ENCODE peak calls at places on chromosomes 1 and 21, in five cellular contexts. B, X, P, Y and U are unnamed samples.

GRCh38 chr1:209405183-209405823 is 178.2 kb upstream of the CAMK1G start:
- DNase-seq in Y (no peak), X (no peak), P (no peak), B (no peak), U (no peak)

GRCh38 chr1:86069757-86070145 is 86.8 kb downstream of the COL24A1 start:
- DNase-seq in B (no peak), X (no peak), P (no peak), Y (no peak), U (no peak)

GRCh38 chr1:93178418-93178817 is 1.8 kb downstream of the TMED5 start:
- DNase-seq in B (no peak), X (no peak), P (no peak), Y (no peak), U (no peak)

GRCh38 chr1:160768295-160768657 is 27.7 kb upstream of the LY9 start:
- DNase-seq in P (peak; percentile 58), X (no peak), Y (peak; percentile 36), B (no peak), U (no peak)

GRCh38 chr1:159958721-159959380 is 4.8 kb upstream of the SLAMF9 start:
- DNase-seq in X (peak; percentile 31), Y (no peak), B (no peak), P (no peak), U (no peak)

GRCh38 chr1:217590598-217590997 is 40.3 kb downstream of the GPATCH2 start:
- DNase-seq in B (no peak), P (no peak), Y (no peak), X (no peak), U (no peak)

GRCh38 chr1:233656032-233656620 is 42.2 kb downstream of the KCNK1 start:
- DNase-seq in P (no peak), B (no peak), X (no peak), Y (no peak), U (no peak)

GRCh38 chr1:24177161-24177560 is 9.9 kb downstream of the IFNLR1 start:
- DNase-seq in X (no peak), Y (no peak), P (no peak), B (no peak), U (no peak)

GRCh38 chr1:178947688-178948003 is 76.8 kb upstream of the ANGPTL1 start:
- DNase-seq in B (no peak), X (no peak), Y (no peak), P (no peak), U (no peak)

GRCh38 chr21:41616063-41616591 is 108.2 kb upstream of the TMPRSS2 start:
- DNase-seq in Y (peak; percentile 76), P (no peak), B (no peak), X (no peak), U (peak; percentile 38)

GRCh38 chr1:248841702-248842395 is 3.8 kb downstream of the ZNF672 start:
- DNase-seq in B (no peak), P (no peak), X (peak; percentile 82), Y (peak; percentile 63), U (no peak)

GRCh38 chr1:89993541-89993940 is 1.4 kb upstream of the ZNF326 start:
- DNase-seq in X (no peak), B (peak; percentile 10), Y (no peak), P (no peak), U (no peak)

GRCh38 chr1:209861242-209861641 is 33.5 kb downstream of the UTP25 start:
- DNase-seq in B (no peak), Y (no peak), P (no peak), X (no peak), U (no peak)

GRCh38 chr1:157878059-157878458 is 36.5 kb upstream of the CD5L start:
- DNase-seq in P (no peak), X (no peak), B (no peak), Y (no peak), U (peak; percentile 4)

GRCh38 chr21:44083631-44084291 is 23.4 kb upstream of the PWP2 start:
- DNase-seq in B (no peak), P (peak; percentile 53), Y (no peak), X (peak; percentile 76), U (no peak)

GRCh38 chr1:24679725-24680124 is 36.6 kb downstream of the SRRM1 start:
- DNase-seq in X (no peak), Y (no peak), P (no peak), B (no peak), U (no peak)

GRCh38 chr1:111471012-111471411 is 2.8 kb upstream of the C1orf162 start:
- DNase-seq in X (no peak), P (peak; percentile 50), B (no peak), Y (peak; percentile 51), U (no peak)

GRCh38 chr1:69700770-69701169 is 133.0 kb downstream of the LRRC7 start:
- DNase-seq in Y (no peak), B (no peak), X (no peak), P (no peak), U (no peak)

GRCh38 chr1:27906764-27907163 is 28.0 kb upstream of the SMPDL3B start:
- DNase-seq in X (peak; percentile 10), B (no peak), P (no peak), Y (no peak), U (no peak)

GRCh38 chr1:178939328-178939727 is 68.5 kb upstream of the ANGPTL1 start:
- DNase-seq in Y (no peak), X (peak; percentile 69), P (no peak), B (no peak), U (no peak)

GRCh38 chr1:24932284-24932683 is 2.2 kb upstream of the RUNX3 start:
- DNase-seq in B (no peak), Y (no peak), X (no peak), P (peak; percentile 61), U (peak; percentile 67)

GRCh38 chr1:13801232-13801631 is 101.2 kb downstream of the PRDM2 start:
- DNase-seq in X (peak; percentile 88), Y (no peak), P (peak; percentile 40), B (no peak), U (no peak)

GRCh38 chr1:178713270-178713669 is 11.8 kb upstream of the RALGPS2 start:
- DNase-seq in Y (no peak), P (no peak), X (no peak), B (no peak), U (no peak)

GRCh38 chr1:67144696-67145095 is 9.9 kb upstream of the C1orf141 start:
- DNase-seq in B (no peak), Y (no peak), P (no peak), X (no peak), U (no peak)

DNA sequence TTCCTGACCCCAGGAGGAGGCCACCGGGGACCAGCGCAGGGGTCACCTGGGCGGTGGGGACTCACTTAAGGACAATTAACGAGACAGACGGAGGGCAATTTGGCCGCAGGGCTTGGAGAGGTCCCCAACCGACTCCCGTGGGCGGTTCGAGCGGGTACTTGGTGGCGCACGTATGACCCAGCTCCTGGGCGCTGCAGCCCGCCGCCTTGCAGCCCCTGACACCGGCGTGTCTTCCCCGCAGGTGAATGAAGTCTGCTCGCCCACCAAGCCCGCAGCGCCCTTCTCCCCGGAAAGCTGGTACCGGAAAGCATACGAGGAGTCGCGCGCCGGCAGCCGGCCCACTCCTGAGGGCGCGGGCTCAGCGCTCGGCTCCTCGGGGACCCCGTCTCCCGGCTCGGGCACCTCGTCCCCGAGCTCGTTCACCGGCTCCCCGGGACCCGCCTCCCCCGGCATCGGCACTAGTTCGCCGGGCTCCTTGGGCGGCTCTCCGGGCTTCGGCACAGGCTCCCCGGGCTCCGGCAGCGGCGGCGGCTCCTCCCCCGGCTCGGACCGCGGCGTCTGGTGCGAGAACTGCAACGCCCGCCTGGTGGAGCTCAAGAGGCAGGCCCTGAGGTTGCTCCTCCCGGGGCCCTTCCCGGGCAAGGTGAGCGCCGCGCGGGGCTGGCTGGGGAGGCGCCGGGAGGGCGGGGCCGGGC is 1.4 kb downstream of the KIF26B start:
- DNase-seq in X (peak; percentile 95), B (peak; percentile 52), Y (peak; percentile 88), P (peak; percentile 91), U (peak; percentile 96)
- TF ChIP-seq POLR2A in X (no peak), B (no peak), Y (no peak), P (no peak), U (no peak)

DNA sequence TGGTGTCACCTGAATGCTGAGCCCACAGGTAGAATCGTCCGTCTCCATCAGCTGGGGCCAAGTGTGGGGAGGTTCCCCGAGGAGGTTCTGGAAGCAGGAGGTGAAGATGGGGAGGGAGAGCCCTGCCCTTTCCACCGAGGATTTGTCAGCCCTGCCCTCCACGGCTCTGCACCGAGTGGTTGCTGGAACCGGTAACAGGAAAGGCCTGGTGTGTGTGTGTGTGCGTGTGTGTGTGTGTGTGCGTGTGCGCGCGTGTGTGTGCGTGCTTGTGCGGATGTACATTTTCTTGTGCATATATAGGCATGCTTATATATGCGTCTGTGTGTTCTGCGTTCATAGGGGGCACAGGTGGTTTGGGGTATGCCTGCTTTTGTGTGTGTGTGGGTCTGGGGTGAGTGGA is 3.5 kb downstream of the NBL1 start:
- DNase-seq in Y (no peak), X (no peak), P (no peak), B (peak; percentile 66), U (no peak)
- TF ChIP-seq POLR2A in Y (no peak), X (no peak), P (no peak), B (no peak), U (no peak)

GRCh38 chr1:71908313-71908712 is 374.0 kb downstream of the NEGR1 start:
- DNase-seq in Y (no peak), B (no peak), P (no peak), X (no peak), U (no peak)
- TF ChIP-seq POLR2A in Y (no peak), B (no peak), P (no peak), X (no peak), U (no peak)

GRCh38 chr1:109784551-109785252 is 21.0 kb upstream of the EPS8L3 start:
- DNase-seq in P (no peak), B (no peak), Y (peak; percentile 17), X (no peak), U (no peak)
- TF ChIP-seq POLR2A in P (no peak), B (no peak), Y (no peak), X (no peak), U (no peak)